ENCODE peak calls at places on chromosomes 11 and 22, in ten cellular contexts. H is body of pancreas, S is transverse colon, D is right lobe of liver, T is A549, K is tibial nerve, U is IMR-90, W is Peyer's patch, J is stomach, Z is uterus. P is an unnamed sample. For H3K4me1, the result is how much of the 10 kb centered on the place peaks cover.

GRCh38 chr11:102436546-102436945 is 16.0 kb downstream of the TMEM123 start:
- DNase-seq in H (no peak), S (no peak), D (no peak), T (no peak), K (no peak), U (peak), W (no peak), J (no peak), Z (no peak), P (no peak)

GRCh38 chr11:12880327-12880726 is 128.8 kb upstream of the RASSF10 start:
- DNase-seq in H (no peak), S (no peak), D (no peak), T (no peak), K (no peak), U (no peak), W (no peak), J (no peak), Z (no peak), P (no peak)

GRCh38 chr11:27717801-27718229 is 17.6 kb upstream of the BDNF start:
- DNase-seq in H (no peak), S (no peak), D (no peak), T (peak), K (no peak), U (no peak), W (no peak), J (no peak), Z (no peak), P (no peak)

GRCh38 chr11:21289686-21290085 is 620.3 kb downstream of the NELL1 start:
- DNase-seq in H (no peak), S (no peak), D (no peak), T (no peak), K (no peak), U (no peak), W (no peak), J (no peak), Z (no peak), P (no peak)

GRCh38 chr22:28034760-28035401 is 115.8 kb upstream of the PITPNB start:
- DNase-seq in H (peak), S (peak), D (no peak), T (no peak), K (peak), U (peak), W (no peak), J (peak), Z (peak), P (peak)

GRCh38 chr11:128456566-128457268 is 130.6 kb downstream of the ETS1 start:
- DNase-seq in H (no peak), S (no peak), D (no peak), T (no peak), K (no peak), U (no peak), W (no peak), J (no peak), Z (no peak), P (no peak)

GRCh38 chr11:22920939-22921565 is 60.8 kb upstream of the CCDC179 start:
- DNase-seq in H (peak), S (peak), D (no peak), T (peak), K (no peak), U (peak), W (no peak), J (no peak), Z (no peak), P (peak)

GRCh38 chr11:9095421-9095820 is 4.0 kb upstream of the SCUBE2 start:
- DNase-seq in H (no peak), S (peak), D (no peak), T (no peak), K (no peak), U (no peak), W (no peak), J (no peak), Z (no peak), P (no peak)

GRCh38 chr11:113286509-113287497 is 27.6 kb upstream of the TTC12 start:
- DNase-seq in H (no peak), S (no peak), D (no peak), T (no peak), K (no peak), U (no peak), W (no peak), J (no peak), Z (no peak), P (no peak)

GRCh38 chr11:120214581-120214980 is 3.7 kb downstream of the OAF start:
- DNase-seq in H (peak), S (no peak), D (no peak), T (no peak), K (no peak), U (no peak), W (no peak), J (no peak), Z (no peak), P (no peak)

GRCh38 chr22:29393019-29393608 is 4.7 kb upstream of the AP1B1 start:
- DNase-seq in H (no peak), S (no peak), D (no peak), T (no peak), K (no peak), U (no peak), W (no peak), J (no peak), Z (no peak), P (no peak)

GRCh38 chr11:72007587-72007986 is 8.9 kb downstream of the IL18BP start:
- DNase-seq in H (no peak), S (no peak), D (no peak), T (no peak), K (no peak), U (no peak), W (no peak), J (no peak), Z (no peak), P (no peak)

GRCh38 chr22:49963647-49964026 is 3.1 kb downstream of the PIM3 start:
- DNase-seq in H (peak), S (peak), D (no peak), T (no peak), K (peak), U (no peak), W (no peak), J (peak), Z (peak), P (no peak)

GRCh38 chr22:22687638-22688500 is 43.5 kb downstream of the GGTLC2 start:
- DNase-seq in H (peak), S (peak), D (no peak), T (peak), K (no peak), U (peak), W (peak), J (peak), Z (no peak), P (peak)

GRCh38 chr11:119585038-119585666 is 143.8 kb downstream of the NECTIN1 start:
- DNase-seq in H (peak), S (peak), D (no peak), T (no peak), K (no peak), U (no peak), W (no peak), J (peak), Z (no peak), P (peak)

GRCh38 chr11:119100960-119101349 is 698 bp downstream of the DPAGT1 start:
- DNase-seq in H (no peak), S (no peak), D (no peak), T (no peak), K (no peak), U (no peak), W (no peak), J (no peak), Z (no peak), P (no peak)

GRCh38 chr22:49509016-49509415 is 318.7 kb downstream of the BRD1 start:
- DNase-seq in H (no peak), S (no peak), D (no peak), T (no peak), K (no peak), U (no peak), W (no peak), J (peak), Z (no peak), P (no peak)

DNA sequence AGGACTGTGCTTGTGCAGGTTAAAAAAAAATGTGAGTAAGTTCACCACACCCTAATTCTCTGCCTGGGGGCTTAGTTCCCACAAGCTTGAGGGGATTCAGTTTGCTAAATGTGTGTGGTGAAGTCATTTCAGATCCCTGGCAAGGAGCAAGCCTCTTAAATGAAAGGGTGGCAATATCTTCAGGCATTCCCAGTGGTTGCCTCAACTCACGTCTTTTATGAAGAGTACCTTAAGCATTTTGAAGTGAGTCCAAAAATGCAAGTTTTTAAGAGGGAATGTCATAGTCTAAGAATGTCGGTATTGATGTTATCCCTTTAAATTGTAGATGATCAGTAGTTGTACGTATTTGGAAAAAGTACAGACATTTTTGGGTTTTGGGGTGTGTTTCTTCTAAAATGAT is 4.9 kb downstream of the TCP11L1 start:
- DNase-seq in H (no peak), S (no peak), D (no peak), T (peak), K (no peak), U (peak), W (no peak), J (no peak), Z (no peak), P (no peak)
- TF ChIP-seq CTCF in H (no peak), S (no peak), D (no peak), T (no peak), K (no peak), U (no peak), W (no peak), J (no peak), Z (no peak), P (no peak)

GRCh38 chr22:36775966-36776669 is at the start of gene IFT27:
- DNase-seq in H (peak), S (peak), D (peak), T (peak), K (peak), U (peak), W (peak), J (peak), Z (peak), P (peak)
- TF ChIP-seq POLR2A in H (peak), S (peak), D (peak), T (peak), K (peak), U (peak), W (no peak), J (no peak), Z (peak), P (peak)

DNA sequence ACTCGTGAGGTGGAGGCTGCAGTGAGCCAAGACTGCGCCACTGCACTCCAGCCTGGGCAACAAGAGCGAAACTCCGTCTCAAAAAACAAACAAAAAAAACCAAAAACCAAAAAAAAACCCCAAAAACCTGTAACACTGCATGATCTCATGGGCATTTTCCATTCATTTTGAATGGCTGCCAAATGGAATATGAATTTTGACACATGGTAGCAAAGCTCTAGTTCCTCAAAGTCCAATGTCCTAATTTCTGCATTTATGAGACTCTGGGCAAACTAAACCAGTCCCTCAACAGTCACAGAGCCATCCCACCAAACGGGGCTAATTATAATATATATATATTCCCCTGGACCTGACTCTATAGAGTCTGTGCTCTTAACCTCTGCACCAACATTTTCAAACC is 61.8 kb downstream of the SGSM3 start:
- DNase-seq in H (no peak), S (no peak), D (no peak), T (no peak), K (no peak), U (no peak), W (no peak), J (no peak), Z (no peak), P (no peak)
- H3K4me1 ChIP-seq in H (under half), S (under half), D (under half), T (under half), K (under half), U (under half), W (under half), J (under half), Z (under half), P (under half)

DNA sequence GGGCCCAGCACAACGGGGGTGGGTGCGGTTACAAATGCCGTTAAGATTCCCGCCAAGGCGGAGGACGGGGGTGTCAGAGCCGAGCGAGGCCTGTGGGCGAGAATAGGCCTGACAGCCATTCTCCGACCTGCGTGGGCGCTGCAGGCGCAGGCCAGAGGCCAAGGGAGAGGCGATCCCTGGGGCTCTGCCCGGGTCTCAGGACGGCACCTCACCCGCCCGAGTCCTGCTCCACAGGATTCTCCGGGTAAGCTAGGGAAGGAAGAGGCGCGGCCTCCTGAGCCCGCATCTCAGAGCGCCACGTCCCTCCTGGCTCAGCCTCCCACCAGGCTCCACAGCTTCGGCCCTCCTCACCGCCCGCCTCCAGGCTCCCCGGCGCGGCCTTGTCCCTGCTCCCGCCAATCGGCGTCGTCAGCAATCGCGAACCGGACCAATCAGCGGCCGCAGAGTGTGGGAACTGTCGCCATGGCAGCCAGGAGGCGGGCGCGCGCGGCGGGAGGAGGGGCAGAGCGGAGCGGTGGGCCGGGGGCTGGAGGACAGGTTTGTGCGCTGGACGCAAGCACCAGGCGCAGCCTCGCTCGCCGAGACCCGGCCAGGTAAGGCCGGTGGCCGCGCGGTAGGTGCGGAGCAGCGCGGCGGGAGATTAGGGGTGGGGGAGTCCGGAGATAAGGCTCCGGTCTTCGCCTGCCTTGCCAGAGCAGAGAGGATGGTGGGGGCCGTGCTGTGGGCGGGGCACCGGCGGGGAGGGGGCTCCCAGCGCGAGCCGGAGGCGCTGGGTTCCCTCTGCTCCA is at the start of gene NUCB2:
- DNase-seq in H (peak), S (peak), D (peak), T (peak), K (peak), U (peak), W (peak), J (peak), Z (peak), P (peak)
- TF ChIP-seq CTCF in H (no peak), S (no peak), D (no peak), T (no peak), K (no peak), U (no peak), W (no peak), J (no peak), Z (no peak), P (no peak)

DNA sequence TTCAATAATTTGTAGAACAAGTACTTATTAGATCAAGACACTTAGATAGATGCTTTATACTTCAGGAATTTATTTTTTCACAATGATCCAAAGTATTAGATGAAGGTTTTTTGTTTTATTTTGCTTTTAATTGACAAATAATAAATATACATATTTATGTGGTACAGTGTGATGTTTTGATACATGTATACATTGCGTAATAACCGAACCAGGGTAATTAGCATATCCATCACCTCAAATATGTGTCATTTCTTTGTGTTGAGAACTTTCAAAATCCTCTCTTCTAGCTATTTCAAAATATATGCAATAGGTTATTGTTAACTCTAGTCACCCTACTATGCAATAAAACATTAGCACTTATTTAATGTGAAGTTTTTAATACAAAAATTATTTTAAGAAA is 21.4 kb downstream of the TRIM5 start:
- DNase-seq in H (no peak), S (no peak), D (no peak), T (no peak), K (no peak), U (no peak), W (no peak), J (no peak), Z (no peak), P (no peak)
- TF ChIP-seq POLR2A in H (no peak), S (no peak), D (no peak), T (no peak), K (no peak), U (no peak), W (no peak), J (no peak), Z (no peak), P (no peak)

DNA sequence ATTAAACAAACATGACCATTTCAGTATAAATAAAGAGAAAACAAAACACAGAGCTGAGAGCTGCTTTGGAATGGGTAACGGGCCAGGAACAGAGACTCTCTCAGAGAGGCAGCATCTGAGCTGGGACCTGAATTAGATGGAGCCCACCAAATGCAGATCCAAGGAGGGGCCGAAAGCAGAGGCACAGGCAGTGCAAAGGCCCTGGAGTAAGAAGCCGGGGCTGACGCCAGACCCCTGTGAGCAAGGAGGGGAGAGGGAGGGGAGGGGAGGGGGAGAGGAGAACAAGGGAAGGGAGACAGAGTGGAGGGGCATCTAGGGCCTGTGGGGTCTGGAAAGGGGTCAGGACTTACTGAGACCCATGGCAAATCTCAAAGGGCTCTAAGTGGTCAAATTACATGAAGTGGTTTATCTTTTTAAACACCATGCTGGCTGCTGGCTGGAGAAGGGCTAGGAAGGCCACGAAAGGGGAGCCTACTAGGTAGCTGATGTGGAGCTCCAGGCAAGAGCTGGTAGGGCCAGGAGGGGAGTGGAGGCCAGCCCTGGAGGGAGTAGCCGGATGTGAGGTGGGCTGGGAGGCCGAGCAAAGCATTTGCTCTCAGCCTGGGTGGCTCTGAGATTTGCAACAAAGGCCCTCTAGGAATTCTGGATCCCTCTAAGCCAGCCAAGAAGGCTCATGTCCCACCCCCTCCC is 3.2 kb downstream of the OSBPL5 start:
- DNase-seq in H (peak), S (peak), D (peak), T (no peak), K (no peak), U (no peak), W (no peak), J (no peak), Z (peak), P (no peak)
- H3K4me1 ChIP-seq in H (half or more), S (under half), D (under half), T (under half), K (under half), U (under half), W (under half), J (under half), Z (under half), P (under half)

DNA sequence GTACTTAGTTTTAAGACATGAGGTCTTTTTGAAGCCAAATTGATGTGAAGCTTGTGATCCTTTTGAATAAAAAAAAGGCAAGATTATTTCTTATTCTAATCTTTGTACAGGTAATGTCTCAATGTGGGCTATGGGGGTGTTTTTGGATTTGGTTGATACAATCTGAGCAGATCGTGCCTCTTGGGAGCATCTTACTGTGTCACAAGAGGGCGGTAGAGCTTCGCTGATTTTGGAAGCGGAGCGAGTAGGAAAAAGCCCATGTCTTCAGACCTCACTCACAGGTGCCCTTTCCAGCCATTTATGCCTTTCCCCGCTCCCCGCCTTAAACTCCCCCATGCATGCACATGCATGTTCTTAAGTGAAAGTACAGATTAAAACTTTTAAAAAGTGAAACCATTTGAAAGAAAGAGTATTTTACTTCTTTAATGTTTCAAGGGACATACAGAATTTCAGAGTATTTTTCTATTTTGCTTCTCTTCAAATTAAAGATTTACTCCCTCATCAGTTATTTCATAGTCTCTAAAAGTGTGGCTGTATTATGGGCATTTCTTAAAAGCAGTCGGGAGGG is 18.8 kb downstream of the DDX25 start:
- DNase-seq in H (peak), S (peak), D (no peak), T (peak), K (peak), U (peak), W (peak), J (peak), Z (peak), P (peak)
- TF ChIP-seq CTCF in H (peak), S (peak), D (peak), T (peak), K (peak), U (peak), W (no peak), J (no peak), Z (peak), P (peak)

P was measured in testis.